ENCODE peak calls at places on chromosomes 4 and X, in five cellular contexts. V is epithelial cell of esophagus, I is lung, S is kidney epithelial cell, H is tibial nerve. D is an unnamed sample.

GRCh38 chr4:151409470-151410313 is 716 bp downstream of the FHIP1A start:
- DNase-seq in V (peak), I (peak), S (no peak), H (no peak), D (no peak)

GRCh38 chrX:120664081-120664480 is 34.2 kb upstream of the C1GALT1C1 start:
- DNase-seq in V (peak), I (no peak), S (no peak), H (no peak), D (peak)

GRCh38 chrX:120293015-120293414 is 18.2 kb downstream of the TMEM255A start:
- DNase-seq in V (no peak), I (no peak), S (no peak), H (no peak), D (no peak)

GRCh38 chrX:3713937-3714434 is 537 bp upstream of the PRKX start:
- DNase-seq in V (peak), I (no peak), S (no peak), H (no peak), D (no peak)

GRCh38 chr4:72974694-72975487 is 94.6 kb downstream of the COX18 start:
- DNase-seq in V (no peak), I (no peak), S (no peak), H (no peak), D (peak)

GRCh38 chrX:52424658-52425057 is 55.8 kb downstream of the XAGE2 start:
- DNase-seq in V (peak), I (no peak), S (no peak), H (no peak), D (peak)

GRCh38 chr4:89212666-89213381 is 94.8 kb downstream of the GPRIN3 start:
- DNase-seq in V (peak), I (no peak), S (no peak), H (no peak), D (peak)

GRCh38 chr4:93182722-93183121 is 645.8 kb upstream of the ATOH1 start:
- DNase-seq in V (peak), I (no peak), S (no peak), H (no peak), D (no peak)

GRCh38 chrX:110097920-110098319 is 95.0 kb downstream of the TMEM164 start:
- DNase-seq in V (no peak), I (no peak), S (no peak), H (no peak), D (no peak)

GRCh38 chrX:155534800-155535199 is 76.4 kb upstream of the F8A3 start:
- DNase-seq in V (no peak), I (no peak), S (no peak), H (no peak), D (no peak)

GRCh38 chrX:45056428-45057145 is 144.1 kb downstream of the DIPK2B start:
- DNase-seq in V (no peak), I (no peak), S (no peak), H (no peak), D (peak)

GRCh38 chrX:110087485-110088356 is 84.8 kb downstream of the TMEM164 start:
- DNase-seq in V (peak), I (no peak), S (peak), H (peak), D (peak)

GRCh38 chr4:158996669-158997074 is 106.2 kb upstream of the RAPGEF2 start:
- DNase-seq in V (peak), I (no peak), S (peak), H (no peak), D (peak)

GRCh38 chrX:12987900-12988594 is 13.1 kb downstream of the TMSB4X start:
- DNase-seq in V (no peak), I (no peak), S (no peak), H (no peak), D (no peak)

GRCh38 chr4:1210241-1210841 is 38.0 kb upstream of the SPON2 start:
- DNase-seq in V (no peak), I (no peak), S (no peak), H (no peak), D (no peak)

GRCh38 chrX:39453847-39454645 is 643.7 kb downstream of the BCOR start:
- DNase-seq in V (no peak), I (no peak), S (no peak), H (no peak), D (no peak)

GRCh38 chrX:47218280-47218919 is at the start of gene CDK16:
- DNase-seq in V (peak), I (peak), S (peak), H (peak), D (peak)

GRCh38 chrX:1529328-1529727 is 7.7 kb downstream of the P2RY8 start:
- DNase-seq in V (no peak), I (no peak), S (no peak), H (no peak), D (no peak)

GRCh38 chrX:108447303-108447702 is 7.7 kb downstream of the COL4A5 start:
- DNase-seq in V (peak), I (no peak), S (no peak), H (no peak), D (no peak)

GRCh38 chr4:58649236-58649635 is 1539.1 kb upstream of the IGFBP7 start:
- DNase-seq in V (no peak), I (no peak), S (no peak), H (no peak), D (no peak)

GRCh38 chr4:1092026-1092982 is 21.1 kb downstream of the RNF212 start:
- DNase-seq in V (no peak), I (no peak), S (no peak), H (no peak), D (no peak)

GRCh38 chr4:75698162-75698962 is 25.2 kb upstream of the G3BP2 start:
- DNase-seq in V (no peak), I (no peak), S (no peak), H (no peak), D (no peak)

GRCh38 chr4:48173055-48173991 is 39.3 kb upstream of the TXK start:
- DNase-seq in V (peak), I (no peak), S (peak), H (no peak), D (peak)

GRCh38 chr4:3709846-3710441 is 56.2 kb upstream of the ADRA2C start:
- DNase-seq in V (no peak), I (no peak), S (no peak), H (no peak), D (no peak)

GRCh38 chrX:53435997-53436396 is 1.8 kb upstream of the HSD17B10 start:
- DNase-seq in V (peak), I (peak), S (no peak), H (peak), D (peak)

GRCh38 chr4:92455956-92456355 is 152.2 kb downstream of the GRID2 start:
- DNase-seq in V (no peak), I (no peak), S (no peak), H (no peak), D (no peak)

GRCh38 chr4:122873146-122873545 is 46.5 kb downstream of the FGF2 start:
- DNase-seq in V (no peak), I (no peak), S (no peak), H (no peak), D (no peak)

GRCh38 chr4:40763228-40763716 is 13.5 kb downstream of the NSUN7 start:
- DNase-seq in V (peak), I (no peak), S (peak), H (no peak), D (peak)

GRCh38 chrX:134936542-134936941 is 54.2 kb upstream of the SMIM10 start:
- DNase-seq in V (peak), I (no peak), S (no peak), H (no peak), D (peak)

GRCh38 chr4:169337510-169337909 is 66.8 kb upstream of the SH3RF1 start:
- DNase-seq in V (peak), I (no peak), S (peak), H (no peak), D (peak)

GRCh38 chr4:181662383-181662782 is 580.8 kb upstream of the TENM3 start:
- DNase-seq in V (no peak), I (no peak), S (no peak), H (no peak), D (peak)

GRCh38 chrX:24364326-24364725 is 3.9 kb downstream of the SUPT20HL1 start:
- DNase-seq in V (no peak), I (no peak), S (no peak), H (no peak), D (no peak)

GRCh38 chrX:9765072-9765736 is 443 bp downstream of the GPR143 start:
- DNase-seq in V (peak), I (no peak), S (no peak), H (no peak), D (no peak)
- H3K4me3 ChIP-seq in V (no peak), I (no peak), S (peak), H (no peak), D (no peak)

GRCh38 chrX:84187501-84188319 is at the start of gene RPS6KA6:
- DNase-seq in V (peak), I (no peak), S (no peak), H (peak), D (peak)

GRCh38 chrX:84189125-84189524 is 1.1 kb upstream of the RPS6KA6 start:
- DNase-seq in V (no peak), I (no peak), S (no peak), H (no peak), D (no peak)

GRCh38 chrX:84188320-84188834 is 378 bp upstream of the RPS6KA6 start:
- DNase-seq in V (peak), I (peak), S (peak), H (peak), D (peak)

GRCh38 chrX:84182521-84182920 is 5.5 kb downstream of the RPS6KA6 start:
- DNase-seq in V (no peak), I (no peak), S (no peak), H (no peak), D (no peak)

DNA sequence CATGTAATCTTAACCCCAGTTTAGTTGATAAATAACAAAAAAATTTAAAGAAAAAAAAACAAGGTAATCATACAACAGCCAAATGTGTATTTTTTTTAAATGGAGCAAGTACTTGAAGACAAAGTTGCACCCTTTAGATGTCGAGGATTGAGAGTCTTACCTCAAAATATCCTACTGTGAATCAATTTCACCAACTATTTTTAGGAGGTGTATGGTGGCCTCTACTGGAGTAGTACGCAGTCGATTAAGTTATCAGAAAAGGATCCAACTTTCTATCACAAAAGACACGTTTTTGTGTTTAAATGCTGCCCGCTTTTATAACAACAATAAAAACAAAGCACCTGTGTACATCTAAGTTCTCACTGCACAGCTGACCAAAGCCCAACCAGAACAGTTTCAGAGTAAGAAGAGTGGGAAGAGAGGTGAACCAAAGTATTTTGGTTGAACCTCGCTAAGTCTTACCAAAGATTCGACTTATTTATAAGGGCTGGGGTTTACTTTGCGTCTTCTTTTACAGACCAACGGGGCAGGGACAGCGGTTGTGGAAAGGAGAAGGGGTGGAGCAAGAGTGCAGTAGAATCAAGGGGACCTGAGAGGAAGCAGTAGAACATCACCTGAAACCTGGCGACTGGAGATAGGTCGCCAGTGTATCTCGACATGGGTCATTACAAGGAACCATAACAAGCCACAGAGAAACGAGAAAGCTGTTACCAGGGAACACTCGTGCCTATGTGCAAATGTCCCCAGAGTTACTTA is 1.2 kb downstream of the RPS6KA6 start:
- DNase-seq in V (peak), I (no peak), S (no peak), H (peak), D (no peak)
- TF ChIP-seq CTCF in V (peak), I (no peak), S (no peak), H (no peak), D (peak)

DNA sequence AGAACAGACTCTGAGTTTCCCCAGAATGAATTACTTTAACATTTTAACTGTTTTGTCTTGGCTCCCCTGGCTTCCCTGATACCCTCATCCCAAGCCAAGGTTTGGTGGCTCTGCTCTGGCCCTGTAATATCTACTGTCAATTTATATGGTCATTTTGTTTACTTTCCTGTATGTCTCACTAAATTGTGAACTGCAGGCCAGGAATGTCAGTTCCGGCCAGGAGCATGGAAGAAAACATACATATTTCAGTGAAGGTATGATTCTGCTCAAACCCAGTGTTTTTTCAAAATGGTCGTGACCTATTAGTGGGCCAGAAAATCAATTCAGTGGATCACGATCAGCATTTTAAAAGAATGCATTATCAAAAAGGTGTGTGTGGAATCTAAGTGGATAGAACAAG is 1.2 kb downstream of the RPGR start:
- DNase-seq in V (no peak), I (no peak), S (no peak), H (no peak), D (no peak)
- H3K4me3 ChIP-seq in V (peak), I (no peak), S (peak), H (peak), D (peak)

GRCh38 chr4:86592553-86593249 is 1.4 kb upstream of the PTPN13 start:
- DNase-seq in V (peak), I (no peak), S (no peak), H (no peak), D (no peak)

GRCh38 chr4:86595426-86595805 is 1.3 kb downstream of the PTPN13 start:
- DNase-seq in V (peak), I (no peak), S (no peak), H (no peak), D (no peak)

GRCh38 chr4:86593726-86594558 is at the start of gene PTPN13:
- DNase-seq in V (peak), I (peak), S (peak), H (peak), D (peak)

GRCh38 chr4:86596802-86597201 is 2.7 kb downstream of the PTPN13 start:
- DNase-seq in V (peak), I (no peak), S (no peak), H (no peak), D (no peak)

GRCh38 chr4:86594559-86595425 is 677 bp downstream of the PTPN13 start:
- DNase-seq in V (peak), I (peak), S (peak), H (peak), D (peak)
- TF ChIP-seq CTCF in V (peak), I (no peak), S (peak), H (no peak), D (peak)

GRCh38 chr4:141636771-141637460 is 533 bp downstream of the IL15 start:
- DNase-seq in V (peak), I (no peak), S (no peak), H (no peak), D (peak)

GRCh38 chr4:141637565-141637964 is 1.2 kb downstream of the IL15 start:
- DNase-seq in V (no peak), I (no peak), S (no peak), H (no peak), D (no peak)

GRCh38 chr4:141636077-141636770 is at the start of gene IL15:
- DNase-seq in V (peak), I (peak), S (no peak), H (peak), D (no peak)

GRCh38 chr4:141630854-141631253 is 5.5 kb upstream of the IL15 start:
- DNase-seq in V (no peak), I (no peak), S (no peak), H (no peak), D (no peak)

GRCh38 chr4:141635726-141636076 is 682 bp upstream of the IL15 start:
- DNase-seq in V (no peak), I (no peak), S (no peak), H (no peak), D (peak)
- H3K4me3 ChIP-seq in V (peak), I (peak), S (peak), H (peak), D (peak)

DNA sequence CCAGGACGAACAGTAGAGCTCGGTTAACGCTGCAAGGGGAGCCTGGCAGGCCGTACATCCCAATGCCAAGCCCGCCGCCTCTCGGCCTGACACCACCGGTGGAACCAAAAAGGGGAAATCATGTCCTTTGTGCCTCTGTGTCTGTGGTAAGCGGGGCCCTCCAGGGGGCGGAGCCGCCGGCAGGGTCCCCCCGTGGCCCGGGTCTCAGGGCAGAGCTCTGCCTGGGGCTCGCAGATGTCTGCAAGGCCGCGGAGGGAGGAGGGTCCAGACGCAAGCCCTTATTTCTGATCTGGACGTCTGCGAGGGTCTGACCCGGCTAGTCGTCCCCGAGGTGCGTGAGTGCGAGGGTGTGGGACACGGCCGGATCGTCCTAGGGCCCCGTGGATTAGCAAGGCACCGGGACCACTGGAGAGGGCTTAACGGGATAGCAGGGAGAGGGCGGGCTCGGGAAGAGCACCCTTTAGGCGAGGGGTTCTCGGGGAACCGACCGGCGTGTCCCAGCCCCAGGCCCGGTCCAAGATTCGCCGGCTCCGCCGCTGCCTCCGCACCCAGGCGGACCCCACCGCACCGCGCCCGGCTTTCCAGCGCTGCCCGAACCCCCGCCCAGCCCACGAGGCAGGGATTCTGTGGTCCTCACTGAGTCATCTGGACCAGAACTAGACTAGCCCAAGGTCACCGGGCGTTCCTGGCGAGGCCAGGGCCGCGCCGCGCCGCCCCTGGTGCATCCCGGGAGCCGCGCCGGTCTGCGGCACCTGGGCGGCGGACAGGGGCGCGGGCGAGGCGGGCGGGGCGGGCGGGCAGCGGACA is 858 bp upstream of the FAM193A start:
- DNase-seq in V (peak), I (peak), S (no peak), H (peak), D (peak)
- TF ChIP-seq CTCF in V (no peak), I (no peak), S (peak), H (no peak), D (peak)

GRCh38 chr4:121326580-121326979 is 54.2 kb downstream of the QRFPR start:
- DNase-seq in V (no peak), I (no peak), S (no peak), H (no peak), D (no peak)

GRCh38 chr4:121330180-121330665 is 50.6 kb downstream of the QRFPR start:
- DNase-seq in V (no peak), I (no peak), S (no peak), H (no peak), D (no peak)

DNA sequence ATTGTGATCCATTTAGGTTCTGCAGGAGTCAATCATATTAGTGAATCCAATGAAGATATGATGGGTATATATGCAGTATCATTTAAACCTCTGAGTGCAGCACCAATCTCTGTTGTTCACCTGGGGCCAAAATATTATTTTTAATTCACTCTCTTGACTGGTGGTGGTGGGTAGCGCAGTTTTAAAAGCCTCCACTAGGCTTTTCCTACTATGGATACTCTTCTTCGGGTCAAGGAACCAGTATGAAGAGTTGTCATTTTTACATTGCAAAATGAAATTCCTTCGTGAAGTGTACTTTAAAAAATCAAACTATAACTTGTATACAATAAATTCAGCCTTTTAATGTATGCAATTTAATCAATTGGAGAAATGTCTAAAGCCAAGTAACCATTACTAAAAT is 56.5 kb downstream of the QRFPR start:
- DNase-seq in V (no peak), I (no peak), S (no peak), H (no peak), D (no peak)
- H3K4me3 ChIP-seq in V (no peak), I (no peak), S (no peak), H (no peak), D (no peak)